ENCODE peak calls at places on chromosomes 12 and 14, in six cellular contexts. M, D, W, B, O and X are unnamed samples.

GRCh38 chr14:39109893-39110715 is 4.0 kb upstream of the GEMIN2 start:
- DNase-seq in M (peak; percentile 22), D (no peak), W (no peak), B (no peak), O (no peak), X (no peak)

GRCh38 chr12:52686756-52687487 is 6.7 kb upstream of the KRT1 start:
- DNase-seq in M (no peak), D (no peak), W (no peak), B (no peak), O (no peak), X (no peak)

GRCh38 chr12:111428081-111428727 is 22.5 kb downstream of the SH2B3 start:
- DNase-seq in M (no peak), D (no peak), W (no peak), B (no peak), O (no peak), X (no peak)

GRCh38 chr14:33996450-33996849 is 45.6 kb upstream of the EGLN3 start:
- DNase-seq in M (no peak), D (no peak), W (no peak), B (no peak), O (no peak), X (no peak)

GRCh38 chr12:1574863-1575254 is 19.5 kb downstream of the FBXL14 start:
- DNase-seq in M (no peak), D (no peak), W (no peak), B (no peak), O (no peak), X (no peak)

GRCh38 chr12:106885546-106886249 is 70.0 kb upstream of the TMEM263 start:
- DNase-seq in M (no peak), D (no peak), W (no peak), B (no peak), O (no peak), X (no peak)

GRCh38 chr14:100416081-100416480 is 92.9 kb downstream of the SLC25A47 start:
- DNase-seq in M (no peak), D (no peak), W (no peak), B (no peak), O (no peak), X (no peak)

GRCh38 chr12:32301216-32301615 is 98.1 kb upstream of the FGD4 start:
- DNase-seq in M (peak; percentile 67), D (no peak), W (no peak), B (no peak), O (no peak), X (no peak)

GRCh38 chr12:131458048-131458374 is 252.9 kb upstream of the SFSWAP start:
- DNase-seq in M (no peak), D (no peak), W (no peak), B (no peak), O (no peak), X (no peak)

GRCh38 chr14:56855891-56856461 is 45.7 kb upstream of the OTX2 start:
- DNase-seq in M (no peak), D (no peak), W (peak; percentile 11), B (no peak), O (no peak), X (no peak)

GRCh38 chr12:118520428-118520827 is 144.1 kb downstream of the SUDS3 start:
- DNase-seq in M (no peak), D (no peak), W (no peak), B (no peak), O (no peak), X (no peak)

GRCh38 chr12:77947326-77947725 is 116.6 kb downstream of the NAV3 start:
- DNase-seq in M (peak; percentile 81), D (peak; percentile 53), W (no peak), B (no peak), O (no peak), X (no peak)

GRCh38 chr14:75452900-75453816 is 25.3 kb downstream of the JDP2 start:
- DNase-seq in M (peak; percentile 97), D (peak; percentile 96), W (no peak), B (no peak), O (peak; percentile 72), X (peak; percentile 73)

GRCh38 chr12:17215754-17216153 is 609.8 kb upstream of the LMO3 start:
- DNase-seq in M (no peak), D (no peak), W (no peak), B (peak; percentile 45), O (no peak), X (no peak)

GRCh38 chr14:103629503-103630121 is 601 bp downstream of the KLC1 start:
- DNase-seq in M (no peak), D (no peak), W (no peak), B (peak; percentile 78), O (peak; percentile 76), X (no peak)

GRCh38 chr12:1104088-1104800 is 113.2 kb downstream of the ERC1 start:
- DNase-seq in M (no peak), D (no peak), W (no peak), B (no peak), O (no peak), X (no peak)

GRCh38 chr12:5247144-5247543 is 184.8 kb upstream of the NTF3 start:
- DNase-seq in M (no peak), D (no peak), W (no peak), B (no peak), O (no peak), X (no peak)

GRCh38 chr12:52037248-52037861 is 13.9 kb upstream of the NR4A1 start:
- DNase-seq in M (peak; percentile 47), D (no peak), W (no peak), B (no peak), O (peak; percentile 79), X (no peak)

GRCh38 chr14:102899516-102899900 is 23.0 kb upstream of the AMN start:
- DNase-seq in M (no peak), D (no peak), W (no peak), B (no peak), O (no peak), X (no peak)

GRCh38 chr12:46219892-46220655 is 48.8 kb downstream of the SLC38A1 start:
- DNase-seq in M (peak; percentile 92), D (peak; percentile 91), W (peak; percentile 61), B (no peak), O (no peak), X (no peak)

GRCh38 chr12:113227169-113227568 is 5.9 kb downstream of the TPCN1 start:
- DNase-seq in M (no peak), D (no peak), W (peak; percentile 55), B (no peak), O (peak; percentile 43), X (no peak)

GRCh38 chr12:120216742-120217595 is 16.1 kb upstream of the RPLP0 start:
- DNase-seq in M (no peak), D (no peak), W (no peak), B (no peak), O (no peak), X (no peak)

GRCh38 chr12:76878045-76878898 is 547 bp downstream of the CSRP2 start:
- DNase-seq in M (no peak), D (no peak), W (no peak), B (no peak), O (peak; percentile 36), X (no peak)